ENCODE peak calls at places on chromosome 10, in ten cellular contexts. V, G, U, C, H, R, E, J, D and K are unnamed samples.

GRCh38 chr10:126375926-126376554 is 12.2 kb downstream of the ADAM12 start:
- DNase-seq in E (no peak), D (no peak), G (no peak), U (no peak), R (no peak), V (no peak), C (no peak), H (no peak), J (no peak), K (no peak)

GRCh38 chr10:73439055-73439454 is 5.7 kb upstream of the MSS51 start:
- DNase-seq in J (no peak), H (no peak), C (no peak), G (no peak), D (no peak), V (no peak), R (no peak), U (peak; percentile 52), E (no peak), K (no peak)

GRCh38 chr10:11397980-11398580 is 213.4 kb downstream of the USP6NL start:
- DNase-seq in C (no peak), H (no peak), V (peak; percentile 7), J (no peak), G (no peak), D (no peak), U (peak; percentile 13), R (peak; percentile 43), E (no peak), K (no peak)

GRCh38 chr10:74643586-74643956 is 182.8 kb upstream of the KAT6B start:
- DNase-seq in V (no peak), C (no peak), R (no peak), E (no peak), H (no peak), D (no peak), J (no peak), U (no peak), G (no peak), K (no peak)

GRCh38 chr10:97726636-97727178 is 10.2 kb upstream of the ZFYVE27 start:
- DNase-seq in D (peak; percentile 92), H (no peak), G (peak; percentile 66), C (no peak), R (no peak), U (peak; percentile 79), J (peak; percentile 55), E (no peak), V (peak; percentile 19), K (no peak)

GRCh38 chr10:127979017-127979416 is 72.1 kb downstream of the PTPRE start:
- DNase-seq in H (no peak), U (peak; percentile 36), E (no peak), R (no peak), V (peak; percentile 42), G (no peak), J (no peak), D (no peak), C (no peak), K (no peak)

GRCh38 chr10:88270871-88271713 is 312.0 kb downstream of the RNLS start:
- DNase-seq in C (no peak), G (no peak), J (no peak), D (no peak), H (no peak), R (no peak), V (peak; percentile 7), U (peak; percentile 68), E (no peak), K (no peak)

GRCh38 chr10:122326385-122326784 is 48.1 kb upstream of the PLEKHA1 start:
- DNase-seq in H (no peak), J (no peak), D (no peak), E (no peak), G (no peak), R (no peak), V (no peak), U (no peak), C (no peak), K (no peak)

GRCh38 chr10:26112532-26112931 is 104.0 kb upstream of the GAD2 start:
- DNase-seq in H (no peak), D (no peak), U (no peak), J (no peak), G (peak; percentile 34), R (no peak), V (no peak), E (no peak), C (no peak), K (no peak)

GRCh38 chr10:110081914-110082313 is 74.1 kb downstream of the ADD3 start:
- DNase-seq in J (no peak), V (peak; percentile 45), E (peak; percentile 37), R (no peak), D (peak; percentile 31), U (peak; percentile 90), H (no peak), C (peak; percentile 23), G (no peak), K (no peak)

GRCh38 chr10:16381083-16381482 is 55.7 kb upstream of the PTER start:
- DNase-seq in R (no peak), U (no peak), G (no peak), J (peak; percentile 93), V (no peak), H (no peak), C (peak; percentile 91), D (no peak), E (peak; percentile 94), K (peak; percentile 1)

GRCh38 chr10:10804998-10805737 is 212.5 kb upstream of the CELF2 start:
- DNase-seq in R (no peak), U (peak; percentile 38), J (no peak), H (no peak), V (no peak), C (no peak), G (peak; percentile 80), E (no peak), D (no peak), K (no peak)

GRCh38 chr10:5975641-5976473 is 1.5 kb downstream of the IL15RA start:
- DNase-seq in J (no peak), E (no peak), D (no peak), R (peak; percentile 46), U (peak; percentile 64), G (no peak), C (no peak), H (no peak), V (peak; percentile 67), K (no peak)

GRCh38 chr10:116097239-116097751 is 175.7 kb downstream of the GFRA1 start:
- DNase-seq in C (no peak), R (no peak), D (no peak), G (no peak), V (no peak), U (no peak), E (no peak), H (no peak), J (no peak), K (no peak)

GRCh38 chr10:70564901-70565351 is 37.6 kb downstream of the PRF1 start:
- DNase-seq in G (no peak), U (no peak), D (no peak), C (no peak), R (no peak), V (no peak), H (peak; percentile 16), J (no peak), E (no peak), K (no peak)
- TF ChIP-seq CTCF in G (no peak), U (no peak), D (no peak), C (no peak), R (no peak), V (no peak), H (no peak), J (no peak), E (no peak), K (peak; percentile 14)

GRCh38 chr10:43408710-43409384 is at the start of gene HNRNPF:
- DNase-seq in V (peak; percentile 93), G (peak; percentile 79), H (peak; percentile 97), U (peak; percentile 98), J (peak; percentile 73), R (peak; percentile 96), D (peak; percentile 97), C (peak; percentile 81), E (peak; percentile 61), K (peak; percentile 75)

GRCh38 chr10:43409385-43410109 is 561 bp upstream of the HNRNPF start:
- DNase-seq in D (no peak), C (no peak), U (peak; percentile 32), G (no peak), V (peak; percentile 58), J (no peak), H (peak; percentile 65), E (no peak), R (peak; percentile 58), K (no peak)

GRCh38 chr10:43407148-43407575 is 1.8 kb downstream of the HNRNPF start:
- DNase-seq in H (peak; percentile 72), R (peak; percentile 61), U (peak; percentile 58), C (no peak), D (peak; percentile 39), V (peak; percentile 45), E (no peak), J (no peak), G (no peak), K (no peak)

GRCh38 chr10:43407576-43408330 is 1.2 kb downstream of the HNRNPF start:
- DNase-seq in E (peak; percentile 63), R (peak; percentile 90), U (peak; percentile 95), V (peak; percentile 96), D (peak; percentile 86), H (peak; percentile 95), J (peak; percentile 57), C (peak; percentile 78), G (peak; percentile 67), K (peak; percentile 69)

DNA sequence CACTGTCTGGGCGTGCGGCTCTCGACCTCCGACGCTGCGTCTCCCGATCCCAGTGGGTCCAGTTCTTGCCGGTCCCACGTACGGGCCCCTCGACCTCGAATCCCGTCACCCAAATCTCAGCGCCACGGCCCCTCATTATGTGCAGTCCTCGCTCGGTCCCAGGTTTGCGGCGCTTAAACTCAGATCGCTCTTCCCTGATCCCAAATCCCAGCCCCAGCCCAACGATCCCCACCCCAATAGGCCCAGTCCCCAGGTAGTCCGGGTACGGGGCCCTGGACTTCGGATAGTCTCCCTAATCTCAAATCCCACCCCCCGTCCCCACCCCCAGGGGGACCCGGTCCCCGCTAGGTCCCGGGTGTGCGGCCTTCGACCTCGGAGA is 666 bp downstream of the HNRNPF start:
- DNase-seq in E (no peak), U (no peak), D (peak; percentile 37), H (no peak), V (peak; percentile 28), R (no peak), J (no peak), C (no peak), G (no peak), K (no peak)
- H3K4me3 ChIP-seq in E (peak overlapping the region; percentile 93), U (peak overlapping the region; percentile 77), D (peak overlapping the region; percentile 86), H (peak overlapping the region; percentile 82), V (peak overlapping the region; percentile 50), R (peak overlapping the region; percentile 86), J (peak overlapping the region; percentile 68), C (peak overlapping the region; percentile 96), G (peak overlapping the region; percentile 87), K (peak overlapping the region; percentile 92)

DNA sequence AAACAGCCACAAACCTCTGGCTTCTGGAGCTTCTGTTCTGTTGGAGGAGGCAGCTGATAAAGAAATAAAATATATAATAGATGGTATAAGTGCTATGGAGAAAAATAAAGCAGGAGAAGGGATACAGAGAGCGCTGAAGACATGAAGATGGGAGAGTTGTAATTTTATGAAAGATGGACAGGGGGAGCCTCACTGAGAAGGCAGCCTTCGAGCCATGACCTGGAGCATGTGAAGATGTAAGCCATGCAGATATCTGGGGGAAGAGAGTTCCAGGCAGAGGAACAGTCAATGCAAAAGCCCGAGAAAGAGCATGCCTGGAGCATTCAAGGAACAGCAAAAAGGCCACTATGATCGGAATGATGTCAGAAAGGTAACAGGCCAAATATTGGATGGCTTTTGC is 187.5 kb downstream of the KIAA1217 start:
- DNase-seq in R (no peak), E (no peak), J (no peak), V (no peak), U (peak; percentile 11), H (no peak), G (no peak), C (no peak), D (peak; percentile 30), K (no peak)
- TF ChIP-seq CTCF in R (no peak), E (no peak), J (no peak), V (no peak), U (peak; percentile 18), H (peak; percentile 40), G (peak; percentile 25), C (no peak), D (peak; percentile 44), K (no peak)

GRCh38 chr10:133325761-133326463 is 10.8 kb downstream of the CALY start:
- DNase-seq in U (no peak), H (no peak), C (no peak), J (no peak), R (no peak), D (peak; percentile 47), E (no peak), G (no peak), V (no peak), K (no peak)
- H3K4me3 ChIP-seq in U (peak overlapping the region; percentile 28), H (no peak overlapping the region), C (peak overlapping the region; percentile 44), J (peak overlapping the region; percentile 54), R (peak overlapping the region; percentile 51), D (peak overlapping the region; percentile 68), E (peak overlapping the region; percentile 44), G (peak overlapping the region; percentile 38), V (no peak overlapping the region), K (no peak overlapping the region)